ENCODE peak calls at places on chromosomes 5 and 9, in four cellular contexts. D is T-helper 2 cell; E is activated naive CD4-positive, alpha-beta T cell treated with anti-CD3 and anti-CD28 coated beads, Interleukin-2, amount 10 ng/mL, durations not matched to agents 7 days and 5 days; U is lung microvascular endothelial cell. M is an unnamed sample.

GRCh38 chr5:759781-760362 is 24.7 kb downstream of the ZDHHC11B start:
- DNase-seq in D (no peak), E (no peak), U (no peak), M (no peak)

GRCh38 chr9:71725590-71726338 is 42.5 kb downstream of the CEMIP2 start:
- DNase-seq in D (no peak), E (no peak), U (peak; percentile 89), M (peak; percentile 25)

GRCh38 chr9:19456996-19457693 is 48.3 kb downstream of the ACER2 start:
- DNase-seq in D (peak; percentile 39), E (peak; percentile 70), U (peak; percentile 77), M (peak; percentile 74)

GRCh38 chr5:133847886-133848285 is 120.5 kb downstream of the C5orf15 start:
- DNase-seq in D (no peak), E (no peak), U (no peak), M (no peak)

GRCh38 chr5:775960-776861 is 8.3 kb downstream of the ZDHHC11B start:
- DNase-seq in D (no peak), E (no peak), U (no peak), M (no peak)

GRCh38 chr9:98314381-98315066 is 59.1 kb upstream of the TBC1D2 start:
- DNase-seq in D (no peak), E (no peak), U (peak; percentile 41), M (no peak)

GRCh38 chr5:180860273-180860886 is 696 bp downstream of the ZFP62 start:
- DNase-seq in D (peak; percentile 72), E (peak; percentile 67), U (peak; percentile 3), M (peak; percentile 66)

GRCh38 chr9:70156729-70157128 is 102.0 kb upstream of the SMC5 start:
- DNase-seq in D (no peak), E (no peak), U (peak; percentile 80), M (no peak)

GRCh38 chr5:11476866-11477265 is 427.4 kb downstream of the CTNND2 start:
- DNase-seq in D (no peak), E (no peak), U (no peak), M (no peak)

GRCh38 chr5:150022163-150022540 is 21.6 kb downstream of the HMGXB3 start:
- DNase-seq in D (no peak), E (no peak), U (peak; percentile 96), M (no peak)

GRCh38 chr9:114678847-114679246 is 3.1 kb downstream of the TEX48 start:
- DNase-seq in D (no peak), E (no peak), U (peak; percentile 22), M (no peak)

GRCh38 chr9:79600466-79600865 is 28.7 kb downstream of the TLE4 start:
- DNase-seq in D (no peak), E (no peak), U (no peak), M (no peak)

GRCh38 chr5:107806705-107807104 is 136.0 kb upstream of the EFNA5 start:
- DNase-seq in D (no peak), E (no peak), U (peak; percentile 15), M (no peak)

GRCh38 chr5:31186672-31187267 is 6.7 kb upstream of the CDH6 start:
- DNase-seq in D (no peak), E (no peak), U (peak; percentile 24), M (peak; percentile 49)

GRCh38 chr5:124704594-124705284 is 41.7 kb downstream of the ZNF608 start:
- DNase-seq in D (no peak), E (no peak), U (no peak), M (no peak)

GRCh38 chr9:3498691-3499090 is 27.1 kb downstream of the RFX3 start:
- DNase-seq in D (no peak), E (no peak), U (peak; percentile 64), M (no peak)

GRCh38 chr9:114385412-114386181 is 2.2 kb downstream of the AKNA start:
- DNase-seq in D (peak; percentile 96), E (peak; percentile 94), U (peak; percentile 89), M (no peak)

GRCh38 chr9:121073038-121073437 is 1.7 kb upstream of the CNTRL start:
- DNase-seq in D (no peak), E (no peak), U (no peak), M (no peak)

GRCh38 chr5:19739691-19740090 is 248.3 kb downstream of the CDH18 start:
- DNase-seq in D (no peak), E (no peak), U (no peak), M (no peak)

GRCh38 chr5:102638912-102639652 is 116.0 kb upstream of the PAM start:
- DNase-seq in D (no peak), E (no peak), U (no peak), M (no peak)

GRCh38 chr9:72996106-72996505 is 43.3 kb upstream of the ALDH1A1 start:
- DNase-seq in D (no peak), E (no peak), U (peak; percentile 80), M (no peak)

GRCh38 chr9:125744616-125745387 is 2.4 kb upstream of the PBX3 start:
- DNase-seq in D (no peak), E (no peak), U (no peak), M (no peak)

GRCh38 chr9:61671276-61671973 is 481.6 kb downstream of the SPATA31A7 start:
- DNase-seq in D (no peak), E (no peak), U (no peak), M (no peak)

GRCh38 chr5:27682600-27682999 is 644.2 kb upstream of the CDH9 start:
- DNase-seq in D (no peak), E (no peak), U (no peak), M (peak; percentile 5)

GRCh38 chr5:68249520-68249919 is 34.0 kb downstream of the PIK3R1 start:
- DNase-seq in D (no peak), E (no peak), U (no peak), M (no peak)